ENCODE peak calls at places on chromosomes 5 and 9, in eight cellular contexts. T is NB4; C is HCT116; U is astrocyte of the spinal cord; P is A549; E is astrocyte of the cerebellum; Y is GM23338; V is CD8-positive, alpha-beta T cell. Q is an unnamed sample.

GRCh38 chr5:175698401-175699115 is 40.7 kb downstream of the HRH2 start:
- DNase-seq in P (no peak), V (no peak), T (no peak), U (no peak), E (no peak), C (no peak), Y (no peak), Q (no peak)

GRCh38 chr5:92704590-92704989 is 876.4 kb downstream of the NR2F1-AS1 start:
- DNase-seq in V (no peak), E (no peak), C (no peak), T (no peak), U (peak), Y (no peak), P (no peak), Q (no peak)

GRCh38 chr9:38038307-38039089 is 30.5 kb downstream of the SHB start:
- DNase-seq in C (no peak), T (no peak), Y (no peak), P (no peak), E (no peak), U (no peak), V (no peak), Q (no peak)

GRCh38 chr5:177546262-177546741 is 8.1 kb downstream of the FAM193B start:
- DNase-seq in C (no peak), T (peak), Y (no peak), P (peak), U (peak), V (no peak), E (peak), Q (peak)

GRCh38 chr5:54517512-54518145 is at the start of gene SNX18:
- DNase-seq in V (peak), E (peak), Y (peak), T (peak), U (peak), C (peak), P (peak), Q (peak)

GRCh38 chr9:31542384-31543055 is 841.9 kb upstream of the ACO1 start:
- DNase-seq in P (no peak), V (no peak), U (peak), E (peak), T (peak), Y (peak), C (no peak), Q (no peak)

GRCh38 chr5:160726721-160727120 is 125.3 kb downstream of the ATP10B start:
- DNase-seq in C (no peak), T (no peak), P (no peak), V (no peak), E (no peak), Y (no peak), U (no peak), Q (no peak)

GRCh38 chr5:84861306-84861705 is 476.6 kb upstream of the EDIL3 start:
- DNase-seq in U (peak), Y (no peak), E (no peak), P (no peak), V (no peak), T (no peak), C (no peak), Q (no peak)

DNA sequence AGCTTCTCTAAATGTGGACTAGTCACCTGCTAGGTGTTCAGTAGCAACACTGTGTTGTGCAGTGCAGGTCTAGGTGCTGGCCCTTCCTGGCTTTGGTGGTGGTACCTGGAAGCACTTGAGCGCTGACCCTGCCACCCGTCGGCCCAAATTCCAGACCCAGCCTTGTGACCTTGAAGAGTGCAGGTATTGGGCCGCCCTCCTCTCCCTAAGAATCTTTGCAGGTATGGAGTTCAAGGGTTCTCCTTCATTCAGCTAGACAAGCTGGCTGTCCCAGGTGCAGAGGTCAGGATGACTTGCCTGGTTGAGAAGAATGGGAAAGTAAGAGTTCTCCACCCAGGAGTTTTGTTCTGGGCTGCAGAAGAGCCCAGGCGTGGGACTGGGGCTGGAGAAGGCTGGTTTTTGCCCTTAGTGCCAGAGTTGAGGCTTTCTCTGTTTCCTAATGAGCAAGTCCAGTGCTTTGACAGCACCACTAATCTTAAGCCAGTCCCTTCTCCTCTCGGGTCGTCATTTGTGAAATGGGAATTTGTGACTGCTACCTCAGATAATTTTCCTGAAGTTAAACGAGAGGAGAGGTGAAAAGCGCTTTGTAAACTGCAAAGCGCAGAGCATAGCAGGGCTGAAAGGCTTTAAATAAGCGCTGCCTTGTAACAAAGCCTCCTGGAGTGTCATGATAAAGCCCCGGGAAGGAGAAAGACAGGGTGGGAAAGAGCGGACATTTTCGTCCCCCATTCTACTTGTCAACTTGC is 4.0 kb downstream of the FOXE1 start:
- DNase-seq in T (no peak), E (no peak), P (no peak), Y (peak), V (no peak), U (no peak), C (no peak), Q (no peak)
- H3K4me3 ChIP-seq in T (no peak), E (no peak), P (no peak), Y (peak), V (no peak), U (no peak), C (no peak), Q (no peak)

GRCh38 chr5:179619776-179620175 is 3.7 kb downstream of the HNRNPH1 start:
- DNase-seq in U (no peak), Y (no peak), V (no peak), T (no peak), C (no peak), P (no peak), E (no peak), Q (no peak)
- H3K4me3 ChIP-seq in U (peak), Y (peak), V (peak), T (peak), C (no peak), P (peak), E (peak), Q (peak)

DNA sequence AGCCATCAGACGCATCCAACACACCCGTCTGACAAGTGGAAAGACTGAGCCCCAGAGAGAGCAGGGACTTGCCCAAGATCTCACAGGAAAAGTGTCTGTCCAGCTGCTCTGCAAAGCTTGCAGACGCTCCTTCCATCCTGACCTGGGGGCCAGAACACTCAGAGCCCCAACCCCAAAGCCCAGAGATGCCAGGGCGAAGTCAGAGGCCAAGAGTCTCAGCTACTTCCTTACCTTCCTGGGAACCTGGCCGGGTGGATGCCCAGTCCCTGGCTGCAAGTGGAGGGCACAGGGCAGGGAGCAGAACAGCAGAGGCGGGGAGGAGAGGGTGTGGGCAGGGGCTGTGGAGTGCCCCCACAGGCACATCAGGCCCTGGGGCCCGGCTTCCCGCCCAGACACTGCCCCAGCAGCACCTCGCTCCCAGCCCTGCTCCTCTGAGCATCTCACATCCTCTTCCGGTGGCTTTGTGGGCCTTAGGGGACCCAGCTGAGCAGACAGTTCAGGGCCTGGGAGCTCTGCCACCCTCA is 9.7 kb upstream of the RALGDS start:
- DNase-seq in P (no peak), Y (no peak), U (no peak), T (no peak), C (no peak), E (no peak), V (peak), Q (no peak)
- H3K4me3 ChIP-seq in P (no peak), Y (no peak), U (no peak), T (no peak), C (no peak), E (no peak), V (peak), Q (no peak)

GRCh38 chr5:39541920-39542319 is 117.1 kb upstream of the DAB2 start:
- DNase-seq in T (no peak), U (no peak), C (no peak), P (no peak), Y (no peak), V (no peak), E (no peak), Q (no peak)

GRCh38 chr5:39542511-39542910 is 117.7 kb upstream of the DAB2 start:
- DNase-seq in V (no peak), T (no peak), C (no peak), U (no peak), Y (no peak), P (no peak), E (no peak), Q (no peak)

GRCh38 chr5:39543335-39543734 is 118.6 kb upstream of the DAB2 start:
- DNase-seq in E (no peak), C (no peak), V (no peak), P (no peak), U (peak), T (no peak), Y (no peak), Q (no peak)

GRCh38 chr5:39547548-39548154 is 122.9 kb upstream of the DAB2 start:
- DNase-seq in C (peak), E (peak), V (no peak), P (peak), T (peak), Y (peak), U (peak), Q (peak)
- H3K4me3 ChIP-seq in C (no peak), E (no peak), V (no peak), P (no peak), T (no peak), Y (no peak), U (no peak), Q (no peak)

DNA sequence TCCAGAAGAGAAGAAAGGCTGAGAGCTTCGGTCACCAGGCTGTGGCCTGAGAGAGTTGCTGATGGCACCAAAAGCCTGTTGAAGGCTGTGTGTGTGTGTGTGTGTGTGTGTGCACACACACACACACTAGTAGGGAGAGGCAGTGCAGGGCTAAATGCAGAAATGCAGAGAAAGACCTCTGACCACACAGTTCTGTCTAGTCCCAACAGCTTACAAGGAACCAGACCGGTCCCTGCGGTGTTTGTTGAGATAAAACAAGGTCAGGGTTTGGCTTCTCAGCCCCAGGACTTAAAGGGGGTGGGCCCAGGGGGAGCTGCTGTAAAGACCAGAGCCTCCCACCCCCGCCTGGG is 225.6 kb downstream of the FANCC start:
- DNase-seq in T (peak), Y (no peak), U (no peak), P (no peak), V (no peak), E (peak), C (no peak), Q (no peak)
- H3K4me3 ChIP-seq in T (no peak), Y (no peak), U (no peak), P (no peak), V (no peak), E (no peak), C (no peak), Q (no peak)

DNA sequence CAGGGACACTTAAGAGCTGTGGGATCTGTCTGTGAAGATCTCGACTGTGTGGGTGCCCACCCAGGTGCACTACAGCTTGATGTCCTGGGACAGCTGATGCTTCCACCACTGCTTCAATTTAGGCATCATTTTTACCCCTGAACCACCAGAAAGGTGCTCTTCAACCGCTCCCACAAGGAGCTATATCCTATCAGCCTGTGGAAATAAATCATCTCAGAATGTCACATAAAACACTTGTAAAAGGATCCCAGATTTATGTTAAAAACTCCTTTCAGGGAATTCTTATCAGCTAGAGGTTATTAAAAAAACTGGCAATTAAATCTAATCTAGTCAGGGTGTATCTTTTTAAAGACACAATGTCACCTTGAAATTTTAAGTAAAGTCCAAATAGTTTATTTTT is 82.7 kb upstream of the PCA3 start:
- DNase-seq in Y (no peak), E (no peak), T (no peak), P (no peak), U (no peak), C (no peak), V (no peak), Q (no peak)
- H3K4me3 ChIP-seq in Y (no peak), E (no peak), T (no peak), P (no peak), U (no peak), C (no peak), V (no peak), Q (no peak)